ENCODE peak calls at places on chromosomes 6 and 20, in five cellular contexts. O is Panc1, K is hepatocyte, F is spleen, D is sigmoid colon. C is an unnamed sample.

GRCh38 chr6:100452998-100453397 is 11.7 kb downstream of the SIM1 start:
- DNase-seq in D (no peak), F (no peak), O (no peak), K (no peak), C (no peak)

GRCh38 chr20:8812818-8813217 is 256.1 kb upstream of the PLCB4 start:
- DNase-seq in K (no peak), D (peak; percentile 56), F (no peak), O (no peak), C (peak; percentile 30)

GRCh38 chr20:12965880-12966270 is 42.9 kb upstream of the SPTLC3 start:
- DNase-seq in D (no peak), O (no peak), F (no peak), K (no peak), C (no peak)

GRCh38 chr20:17967595-17968365 is 814 bp downstream of the SNX5 start:
- DNase-seq in D (no peak), K (no peak), O (peak; percentile 22), F (no peak), C (no peak)

GRCh38 chr6:157464653-157465535 is 83.9 kb downstream of the ZDHHC14 start:
- DNase-seq in F (no peak), O (no peak), D (no peak), K (no peak), C (no peak)

GRCh38 chr6:127956260-127956888 is 55.5 kb upstream of the THEMIS start:
- DNase-seq in O (no peak), K (no peak), D (no peak), F (no peak), C (no peak)

GRCh38 chr6:93779086-93779858 is 359.9 kb upstream of the EPHA7 start:
- DNase-seq in O (no peak), D (no peak), F (no peak), K (peak; percentile 45), C (no peak)

GRCh38 chr6:156886409-156886808 is 109.2 kb downstream of the ARID1B start:
- DNase-seq in F (no peak), O (no peak), K (no peak), D (no peak), C (no peak)

GRCh38 chr6:72425003-72425681 is 196.7 kb upstream of the KCNQ5 start:
- DNase-seq in D (no peak), K (no peak), F (no peak), O (no peak), C (no peak)

DNA sequence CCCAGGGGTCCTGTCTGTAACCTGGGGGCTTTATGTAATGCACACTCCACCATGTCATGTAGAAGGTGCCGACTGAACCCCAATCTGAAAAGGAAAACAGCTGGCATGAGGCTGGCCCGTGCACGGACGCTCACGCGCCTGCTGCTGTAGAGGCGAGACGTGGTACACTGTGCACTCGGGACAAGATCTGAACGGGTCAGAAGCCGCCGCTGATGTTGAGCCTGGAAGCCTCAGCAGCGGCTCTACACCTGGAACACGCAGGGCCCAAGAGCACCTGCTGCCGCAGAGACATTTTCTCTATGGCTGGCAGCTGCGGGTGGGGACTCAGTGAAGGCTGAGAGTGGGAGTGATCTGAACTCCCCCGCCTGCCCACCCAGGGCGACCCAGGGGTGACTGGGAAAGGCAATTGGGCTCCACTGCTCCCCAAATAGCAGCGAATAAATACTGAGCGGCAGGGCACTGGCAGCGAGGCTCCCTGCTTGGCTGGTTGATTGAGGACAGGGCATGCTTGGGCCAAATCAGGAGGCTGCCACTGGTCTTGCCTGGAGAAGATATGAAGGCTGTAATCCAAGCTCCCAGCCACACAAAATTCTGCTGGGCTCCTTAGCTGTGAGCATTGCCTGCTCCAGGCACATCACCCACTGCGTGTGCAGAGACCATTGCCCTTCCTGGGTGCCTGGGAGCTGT is 2.5 kb upstream of the OGFR start:
- DNase-seq in O (no peak), K (no peak), F (no peak), D (no peak), C (no peak)
- H3K4me1 ChIP-seq in O (peaks cover 31% of the 10 kb centered on the region), K (peaks cover 22% of the 10 kb centered on the region), F (peaks cover 24% of the 10 kb centered on the region), D (no peaks in the 10 kb centered on the region), C (peaks cover 48% of the 10 kb centered on the region)

DNA sequence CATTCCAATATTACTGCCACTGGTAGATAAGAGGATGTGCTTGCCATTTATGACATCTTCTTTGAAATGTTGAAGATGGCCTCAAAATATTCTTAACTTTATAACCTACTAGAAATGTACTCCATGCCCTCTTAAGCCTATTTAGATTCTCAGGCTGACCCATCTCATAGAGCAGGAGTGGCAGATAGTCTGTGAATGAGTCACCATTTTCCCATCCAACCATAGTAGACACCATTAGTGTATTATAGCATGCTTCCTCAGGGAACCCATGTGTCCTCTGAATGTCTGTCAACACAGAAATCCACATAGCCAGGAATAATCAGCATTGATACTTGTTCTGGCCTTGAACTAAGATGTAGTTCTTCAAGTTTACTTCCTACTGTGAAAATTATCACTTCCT is 150.2 kb downstream of the IMPG1 start:
- DNase-seq in D (no peak), F (no peak), O (no peak), K (no peak), C (no peak)
- H3K27me3 ChIP-seq in D (no peaks in the 10 kb centered on the region), F (no peaks in the 10 kb centered on the region), O (no peaks in the 10 kb centered on the region), K (no peaks in the 10 kb centered on the region), C (no peaks in the 10 kb centered on the region)

DNA sequence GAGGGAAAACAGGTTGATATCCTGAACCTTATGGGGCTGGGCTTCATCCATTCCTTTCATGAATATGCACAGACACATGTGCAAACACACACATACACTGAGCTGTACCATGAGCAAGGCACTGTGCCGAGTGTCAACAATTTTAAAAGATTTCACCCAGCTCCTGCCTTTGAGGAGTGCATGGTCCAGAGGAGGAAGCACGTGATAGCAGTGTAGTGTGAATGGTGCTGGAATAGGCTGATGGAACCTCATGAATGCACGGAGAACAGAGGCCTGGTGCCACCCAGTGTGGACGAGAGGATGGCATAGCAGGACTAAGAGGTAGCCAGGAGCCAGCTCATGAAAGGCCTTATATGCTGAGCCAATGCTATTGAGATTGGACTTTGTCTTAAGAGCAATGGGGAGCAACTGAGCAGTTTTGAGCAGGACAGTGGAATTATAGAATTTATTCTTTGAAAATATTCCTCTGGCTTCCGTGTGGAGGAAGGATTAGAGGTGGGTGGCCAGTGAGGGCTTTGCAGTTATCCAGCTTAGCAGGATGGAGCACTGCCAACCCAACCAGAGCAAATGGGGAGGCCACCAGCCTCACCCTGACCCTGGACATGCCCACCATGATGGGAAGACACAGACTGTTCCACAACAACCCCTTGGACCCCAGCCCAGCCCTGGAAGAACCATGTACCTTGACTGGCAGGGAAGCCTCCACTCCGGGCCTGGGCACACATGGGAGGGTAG is 84.4 kb downstream of the UNC5CL start:
- DNase-seq in D (no peak), O (no peak), K (no peak), F (no peak), C (no peak)
- H3K4me1 ChIP-seq in D (no peaks in the 10 kb centered on the region), O (peaks cover 32% of the 10 kb centered on the region), K (peaks cover 19% of the 10 kb centered on the region), F (no peaks in the 10 kb centered on the region), C (no peaks in the 10 kb centered on the region)

GRCh38 chr6:33995046-33995872 is 150.6 kb downstream of the GRM4 start:
- DNase-seq in O (no peak), K (peak; percentile 68), F (peak; percentile 66), D (no peak), C (peak; percentile 61)
- H3K27me3 ChIP-seq in O (no peaks in the 10 kb centered on the region), K (no peaks in the 10 kb centered on the region), F (peaks cover 7% of the 10 kb centered on the region), D (peaks cover 1% of the 10 kb centered on the region), C (peaks cover 41% of the 10 kb centered on the region)

GRCh38 chr6:75333811-75334210 is 49.2 kb upstream of the TMEM30A start:
- DNase-seq in D (no peak), K (no peak), O (no peak), F (no peak), C (no peak)
- H3K4me1 ChIP-seq in D (no peaks in the 10 kb centered on the region), K (peaks cover 8% of the 10 kb centered on the region), O (no peaks in the 10 kb centered on the region), F (no peaks in the 10 kb centered on the region), C (peaks cover 24% of the 10 kb centered on the region)

C was measured in tibial artery.